ENCODE peak calls at places on chromosome 21, in eight cellular contexts. L is foreskin fibroblast; Z is NCI-H524; N is iris pigment epithelial cell; U is activated CD4-positive, alpha-beta memory T cell treated with anti-CD3 and anti-CD28 coated beads for 36 hours; M is AML-193; G is HEK293T; Y is aorta. V is an unnamed sample.

GRCh38 chr21:14684071-14684470 is 138.0 kb upstream of the SAMSN1 start:
- DNase-seq in L (no peak), Z (no peak), N (no peak), U (no peak), M (no peak), G (no peak), Y (no peak), V (no peak)

GRCh38 chr21:42474043-42474831 is 21.8 kb downstream of the RSPH1 start:
- DNase-seq in L (peak), Z (peak), N (no peak), U (no peak), M (no peak), G (no peak), Y (no peak), V (no peak)

GRCh38 chr21:43188712-43189151 is 19.9 kb downstream of the CRYAA start:
- DNase-seq in L (no peak), Z (no peak), N (no peak), U (no peak), M (no peak), G (no peak), Y (peak), V (no peak)

GRCh38 chr21:35208810-35209517 is 159.9 kb upstream of the RUNX1 start:
- DNase-seq in L (peak), Z (no peak), N (peak), U (no peak), M (no peak), G (no peak), Y (no peak), V (no peak)

GRCh38 chr21:38712076-38712475 is 93.7 kb upstream of the ETS2 start:
- DNase-seq in L (peak), Z (peak), N (peak), U (peak), M (peak), G (peak), Y (no peak), V (peak)

GRCh38 chr21:31500976-31501375 is 156.9 kb upstream of the TIAM1 start:
- DNase-seq in L (no peak), Z (no peak), N (no peak), U (no peak), M (no peak), G (no peak), Y (no peak), V (no peak)

GRCh38 chr21:17775431-17776126 is 43.6 kb downstream of the C21orf91 start:
- DNase-seq in L (no peak), Z (no peak), N (no peak), U (peak), M (no peak), G (no peak), Y (no peak), V (no peak)

GRCh38 chr21:30269803-30270530 is 12.8 kb downstream of the KRTAP24-1 start:
- DNase-seq in L (no peak), Z (no peak), N (no peak), U (no peak), M (no peak), G (no peak), Y (no peak), V (no peak)

GRCh38 chr21:41602511-41602910 is 94.6 kb upstream of the TMPRSS2 start:
- DNase-seq in L (no peak), Z (no peak), N (no peak), U (no peak), M (no peak), G (no peak), Y (no peak), V (no peak)

GRCh38 chr21:18369115-18369514 is 34.5 kb downstream of the TMPRSS15 start:
- DNase-seq in L (no peak), Z (peak), N (peak), U (no peak), M (peak), G (peak), Y (no peak), V (no peak)

GRCh38 chr21:32604484-32604883 is 7.7 kb downstream of the CFAP298 start:
- DNase-seq in L (no peak), Z (peak), N (no peak), U (no peak), M (no peak), G (no peak), Y (no peak), V (no peak)

GRCh38 chr21:44353200-44353970 is at the start of gene TRPM2:
- DNase-seq in L (peak), Z (no peak), N (peak), U (peak), M (peak), G (no peak), Y (peak), V (no peak)

GRCh38 chr21:27586986-27587385 is 620.1 kb upstream of the ADAMTS5 start:
- DNase-seq in L (no peak), Z (no peak), N (no peak), U (no peak), M (no peak), G (no peak), Y (no peak), V (no peak)

V was measured in brain microvascular endothelial cell.